ENCODE peak calls at places on chromosome 12, in five cellular contexts. A, V, T, N and Z are unnamed samples.

GRCh38 chr12:104222981-104223380 is 7.4 kb downstream of the TXNRD1 start:
- DNase-seq in A (no peak), N (no peak), T (no peak), V (peak), Z (no peak)

GRCh38 chr12:46358325-46358700 is 14.3 kb downstream of the SLC38A2 start:
- DNase-seq in V (no peak), N (no peak), A (no peak), T (no peak), Z (no peak)

GRCh38 chr12:120720234-120720968 is 5.2 kb upstream of the ACADS start:
- DNase-seq in T (peak), V (peak), N (peak), A (peak), Z (peak)

GRCh38 chr12:25828188-25828587 is 130.3 kb upstream of the RASSF8 start:
- DNase-seq in T (no peak), V (no peak), N (peak), A (no peak), Z (no peak)

GRCh38 chr12:49619286-49619685 is 4.1 kb upstream of the PRPF40B start:
- DNase-seq in V (no peak), A (no peak), T (peak), N (no peak), Z (no peak)

GRCh38 chr12:109777544-109777943 is 55.7 kb downstream of the TRPV4 start:
- DNase-seq in T (peak), N (no peak), V (peak), A (peak), Z (peak)

GRCh38 chr12:13179159-13180074 is 17.1 kb upstream of the EMP1 start:
- DNase-seq in V (peak), N (no peak), T (no peak), A (peak), Z (peak)

GRCh38 chr12:6925543-6926279 is 2.0 kb upstream of the ATN1 start:
- DNase-seq in T (peak), A (peak), N (peak), V (peak), Z (no peak)